ENCODE peak calls at places on chromosomes 11 and 22, in six cellular contexts. V is GM12891, I is HepG2, U is K562, J is H1, X is GM12878. E is an unnamed sample.
A peak's percentile ranks its signal among the peaks of the same experiment; 100 is the strongest.

GRCh38 chr11:63212742-63213141 is 30.7 kb downstream of the SLC22A25 start:
- DNase-seq in U (peak; percentile 41), X (no peak), V (no peak), J (no peak), I (peak; percentile 10), E (no peak)

GRCh38 chr11:76266269-76266668 is 60.0 kb upstream of the WNT11 start:
- DNase-seq in X (no peak), U (no peak), V (no peak), J (no peak), I (no peak), E (no peak)

GRCh38 chr11:69670158-69670845 is 4.9 kb downstream of the LTO1 start:
- DNase-seq in V (peak; percentile 78), J (peak; percentile 90), U (peak; percentile 80), I (peak; percentile 77), X (no peak), E (peak; percentile 79)

GRCh38 chr11:561148-562003 is 606 bp downstream of the RASSF7 start:
- DNase-seq in X (no peak), J (peak; percentile 64), I (peak; percentile 87), V (no peak), U (peak; percentile 37), E (no peak)

GRCh38 chr22:50051930-50052329 is 6.2 kb downstream of the TTLL8 start:
- DNase-seq in V (no peak), U (no peak), X (no peak), I (no peak), J (no peak), E (no peak)

GRCh38 chr11:126925321-126926093 is 75.1 kb downstream of the KIRREL3 start:
- DNase-seq in V (no peak), J (no peak), U (no peak), X (no peak), I (no peak), E (no peak)

GRCh38 chr22:31107206-31108118 is at the start of gene SELENOM:
- DNase-seq in U (peak; percentile 96), X (peak; percentile 53), V (peak; percentile 97), I (peak; percentile 86), J (peak; percentile 95), E (peak; percentile 95)

GRCh38 chr11:46480909-46481308 is 89.3 kb upstream of the CHRM4 start:
- DNase-seq in X (no peak), V (no peak), U (no peak), I (no peak), J (no peak), E (no peak)

GRCh38 chr22:25420925-25421904 is 143.3 kb upstream of the GRK3 start:
- DNase-seq in V (no peak), U (no peak), J (peak; percentile 70), X (no peak), I (no peak), E (peak; percentile 41)

GRCh38 chr11:65780770-65781151 is at the start of gene AP5B1:
- DNase-seq in X (no peak), J (peak; percentile 65), U (peak; percentile 82), I (peak; percentile 35), V (peak; percentile 87), E (peak; percentile 86)

GRCh38 chr11:94493146-94493442 is 550 bp downstream of the MRE11 start:
- DNase-seq in U (no peak), X (no peak), I (no peak), J (no peak), V (no peak), E (no peak)

GRCh38 chr11:128532571-128533091 is 54.7 kb downstream of the ETS1 start:
- DNase-seq in J (no peak), U (no peak), X (no peak), I (no peak), V (no peak), E (no peak)

GRCh38 chr22:39570665-39571064 is at the start of gene CACNA1I:
- DNase-seq in J (no peak), V (no peak), X (no peak), I (no peak), U (no peak), E (no peak)

DNA sequence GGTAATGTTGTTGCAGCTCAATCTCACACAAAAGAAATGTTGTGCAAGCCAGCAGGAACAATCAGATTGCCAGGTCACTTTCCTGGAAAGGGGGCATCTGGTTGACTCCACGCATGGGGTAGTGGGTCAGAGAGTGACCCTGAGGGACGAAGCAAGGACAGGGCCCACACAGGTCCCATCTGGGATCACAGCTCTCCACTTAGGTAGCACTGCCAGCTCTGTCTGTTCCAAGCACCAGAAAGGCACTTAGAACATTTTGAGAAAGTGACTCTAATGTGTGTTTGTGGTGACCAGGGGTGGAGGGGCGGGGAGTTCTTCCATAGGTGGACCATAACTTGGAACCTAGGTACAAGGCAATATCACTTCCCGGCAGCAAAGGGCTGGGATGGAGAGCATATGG is 109.6 kb downstream of the RASSF10 start:
- DNase-seq in X (no peak), J (no peak), U (no peak), V (no peak), I (no peak), E (no peak)
- TF ChIP-seq POLR2A in X (no peak), J (no peak), U (no peak), V (no peak), I (no peak), E (no peak)

GRCh38 chr11:103581680-103582265 is 454.7 kb upstream of the DDI1 start:
- DNase-seq in X (no peak), V (no peak), I (no peak), U (no peak), J (no peak), E (no peak)
- TF ChIP-seq TAF1 in X (no peak), V (no peak), I (no peak), U (no peak), J (no peak), E (no peak)

GRCh38 chr11:30917859-30918478 is 331.8 kb upstream of the MPPED2 start:
- DNase-seq in V (peak; percentile 7), J (no peak), U (peak; percentile 50), I (peak; percentile 40), X (no peak), E (peak; percentile 1)
- TF ChIP-seq POLR2A in V (no peak), J (no peak), U (no peak), I (no peak), X (no peak), E (no peak)

GRCh38 chr11:120622189-120622912 is 110.8 kb downstream of the GRIK4 start:
- DNase-seq in V (no peak), I (no peak), X (no peak), U (peak; percentile 25), J (no peak), E (no peak)
- TF ChIP-seq TAF1 in V (no peak), I (no peak), X (no peak), U (no peak), J (no peak), E (no peak)

DNA sequence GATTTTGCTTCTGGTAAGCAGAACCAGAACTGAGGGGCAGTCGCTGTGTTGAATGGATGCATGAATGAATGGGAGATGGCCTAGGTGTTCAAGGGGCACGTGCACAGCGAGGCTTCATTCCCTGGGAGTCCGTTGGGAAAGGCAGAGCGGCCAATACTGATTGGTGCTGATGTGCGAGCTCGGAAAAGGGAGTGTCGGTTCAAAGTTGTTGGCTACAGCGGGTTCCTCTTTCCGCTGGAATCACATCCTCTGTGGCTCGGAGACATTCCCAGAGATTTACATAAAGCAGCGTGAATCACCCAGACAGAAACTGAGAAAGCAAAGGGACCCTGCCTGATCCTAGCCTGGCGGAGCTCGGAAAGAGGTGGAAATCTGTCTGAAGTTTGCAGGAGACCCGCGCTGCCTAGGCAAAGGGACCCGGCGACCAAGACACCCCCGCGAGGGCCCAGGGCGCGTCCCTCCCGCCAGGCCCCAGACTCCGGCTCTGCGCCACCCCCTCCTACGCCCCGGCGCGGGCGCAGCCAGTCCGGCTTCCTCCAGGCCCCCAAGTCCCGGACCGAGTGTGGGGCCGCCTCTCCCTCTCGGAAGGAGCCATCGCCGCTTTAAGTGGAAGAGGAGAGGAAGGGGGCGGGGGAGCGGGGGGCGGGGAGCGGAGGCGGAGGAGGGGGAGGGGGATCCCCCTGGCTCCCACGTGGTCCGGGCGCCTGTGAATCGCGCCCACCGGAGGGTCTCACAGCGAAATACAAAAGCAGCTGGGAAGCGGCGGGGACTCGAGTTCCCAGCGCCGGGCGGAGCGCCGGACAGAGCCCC is at the start of gene FJX1:
- DNase-seq in V (peak; percentile 72), J (peak; percentile 86), I (peak; percentile 17), X (no peak), U (peak; percentile 63), E (peak; percentile 70)
- TF ChIP-seq POLR2A in V (no peak), J (no peak), I (no peak), X (no peak), U (no peak), E (no peak)